ENCODE peak calls at places on chromosomes 4 and X, in nine cellular contexts. J, U, Q, S, N, H, M, O and D are unnamed samples.

GRCh38 chrX:44042731-44043130 is 69.5 kb upstream of the NDP start:
- DNase-seq in J (no peak), U (no peak), Q (no peak), S (peak; percentile 8), N (peak; percentile 31), H (no peak), M (no peak), O (no peak), D (no peak)

GRCh38 chr4:138681000-138681604 is 334.5 kb upstream of the NOCT start:
- DNase-seq in J (peak; percentile 74), U (peak; percentile 74), Q (peak; percentile 48), S (peak; percentile 92), N (peak; percentile 85), H (peak; percentile 78), M (peak; percentile 89), O (peak; percentile 68), D (peak; percentile 50)

GRCh38 chr4:74423101-74423500 is 21.8 kb upstream of the AREG start:
- DNase-seq in J (no peak), U (peak; percentile 59), Q (peak; percentile 87), S (peak; percentile 57), N (peak; percentile 87), H (no peak), M (no peak), O (no peak), D (no peak)

GRCh38 chrX:39150210-39150609 is 349.0 kb downstream of the MID1IP1 start:
- DNase-seq in J (no peak), U (no peak), Q (no peak), S (no peak), N (no peak), H (no peak), M (no peak), O (no peak), D (no peak)

GRCh38 chr4:151866266-151866918 is 105.6 kb upstream of the GATB start:
- DNase-seq in J (no peak), U (no peak), Q (no peak), S (peak; percentile 49), N (no peak), H (no peak), M (no peak), O (no peak), D (no peak)

GRCh38 chr4:132001542-132001941 is 1147.6 kb upstream of the PCDH10 start:
- DNase-seq in J (no peak), U (peak; percentile 73), Q (peak; percentile 86), S (peak; percentile 51), N (peak; percentile 11), H (no peak), M (no peak), O (no peak), D (no peak)

GRCh38 chr4:112214397-112215264 is 17.0 kb upstream of the AP1AR start:
- DNase-seq in J (no peak), U (peak; percentile 42), Q (peak; percentile 36), S (peak; percentile 55), N (peak; percentile 55), H (no peak), M (no peak), O (no peak), D (no peak)

GRCh38 chr4:151331276-151332042 is 6.1 kb upstream of the SH3D19 start:
- DNase-seq in J (no peak), U (peak; percentile 45), Q (peak; percentile 82), S (peak; percentile 35), N (no peak), H (no peak), M (no peak), O (no peak), D (no peak)

GRCh38 chr4:4323705-4324534 is 33.9 kb downstream of the ZBTB49 start:
- DNase-seq in J (no peak), U (no peak), Q (no peak), S (peak; percentile 34), N (no peak), H (peak; percentile 38), M (no peak), O (no peak), D (no peak)

GRCh38 chr4:2935762-2936743 is 27.2 kb downstream of the NOP14 start:
- DNase-seq in J (peak; percentile 88), U (peak; percentile 22), Q (peak; percentile 95), S (peak; percentile 25), N (no peak), H (no peak), M (peak; percentile 35), O (peak; percentile 18), D (peak; percentile 47)

DNA sequence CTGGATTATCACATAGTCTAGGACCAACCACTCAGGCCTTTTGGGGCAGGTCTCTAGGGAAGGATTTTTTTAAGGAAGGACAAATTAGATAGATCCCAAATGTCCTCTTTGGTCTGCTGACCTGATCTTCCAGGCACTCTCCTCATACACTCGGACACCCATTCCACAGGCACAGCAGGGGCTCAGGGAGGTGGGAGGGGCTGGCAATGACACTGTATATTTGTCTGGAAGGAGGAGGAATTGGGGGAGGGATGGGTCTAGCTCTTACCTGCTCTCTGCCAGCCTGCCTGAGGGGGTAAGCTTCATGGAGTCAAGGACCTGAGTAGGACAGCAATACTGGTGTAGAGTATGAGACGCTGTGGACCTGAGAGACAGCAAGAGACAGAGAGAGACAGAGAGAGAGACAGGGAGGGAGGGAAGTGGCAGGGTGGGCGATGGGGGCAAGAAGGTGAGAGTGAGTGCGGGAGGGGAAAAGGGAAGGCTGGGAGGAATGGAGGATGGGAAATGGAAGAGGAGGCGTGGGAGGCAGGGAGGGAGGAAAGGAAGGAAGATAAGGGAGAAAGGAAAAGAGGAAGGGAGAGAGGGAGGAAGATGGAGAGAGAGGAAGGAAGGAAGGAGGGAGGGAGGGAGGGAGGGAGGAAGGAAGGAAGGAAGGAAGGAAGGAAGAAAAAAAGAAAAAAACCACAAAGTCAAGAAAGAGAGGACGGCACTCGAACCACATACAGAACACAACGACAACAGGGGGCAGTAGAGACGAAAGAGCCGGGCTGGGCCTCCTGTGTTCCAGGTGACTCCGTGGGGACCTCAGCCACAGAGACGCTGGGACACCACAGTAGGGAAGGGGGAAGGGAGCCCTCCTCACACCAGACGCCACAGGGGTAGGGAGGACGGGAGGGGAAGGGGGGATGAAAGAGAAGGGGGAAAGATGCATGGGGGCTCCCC is 1.8 kb downstream of the IQSEC2 start:
- DNase-seq in J (no peak), U (no peak), Q (no peak), S (no peak), N (no peak), H (no peak), M (no peak), O (no peak), D (no peak)
- TF ChIP-seq CTCF in J (no peak), U (peak; percentile 19), Q (peak; percentile 11), S (no peak), N (no peak), H (no peak), M (no peak), O (no peak), D (no peak)

DNA sequence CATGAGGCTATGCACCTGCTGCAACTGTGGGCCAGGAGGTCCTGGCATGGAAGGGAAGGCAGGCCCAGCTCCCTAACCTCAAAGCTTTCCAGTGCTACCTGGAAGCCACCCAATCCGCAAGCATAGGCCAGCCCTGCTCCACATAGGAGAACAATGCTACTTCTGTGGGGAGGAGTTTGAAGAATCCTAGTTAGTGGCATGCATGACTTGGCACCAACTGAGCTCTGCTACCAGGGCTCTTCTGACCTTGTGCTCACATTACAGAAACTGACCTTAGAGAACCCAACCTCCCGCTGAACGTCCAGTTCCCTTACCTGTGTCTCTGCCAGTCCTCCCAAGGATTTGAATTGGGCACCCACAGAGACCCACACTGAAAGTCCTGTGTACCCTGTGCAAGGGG is 58.8 kb downstream of the USP46 start:
- DNase-seq in J (no peak), U (no peak), Q (no peak), S (no peak), N (no peak), H (no peak), M (no peak), O (no peak), D (no peak)
- TF ChIP-seq CTCF in J (no peak), U (no peak), Q (no peak), S (no peak), N (no peak), H (no peak), M (no peak), O (no peak), D (no peak)

DNA sequence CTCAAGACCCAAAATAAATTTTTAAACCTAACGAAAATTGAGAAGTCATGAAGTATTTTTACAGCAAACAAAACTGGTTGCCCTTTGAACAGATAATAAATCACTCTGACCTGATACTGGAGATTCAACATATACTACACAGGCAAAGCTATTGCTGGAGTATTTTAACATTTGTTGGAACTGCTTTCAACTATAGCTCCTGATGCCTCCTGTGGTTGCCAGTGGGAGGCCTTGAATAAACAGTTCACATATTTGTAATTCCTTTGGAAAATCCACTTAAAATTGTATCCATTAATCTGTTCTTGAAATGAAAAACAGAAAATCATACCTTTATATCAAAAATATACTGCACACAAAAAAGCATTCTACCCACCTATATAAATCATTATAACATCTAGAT is 605.1 kb downstream of the KCTD8 start:
- DNase-seq in J (no peak), U (peak; percentile 20), Q (no peak), S (no peak), N (no peak), H (no peak), M (no peak), O (no peak), D (no peak)
- TF ChIP-seq CTCF in J (no peak), U (peak; percentile 26), Q (no peak), S (no peak), N (no peak), H (no peak), M (no peak), O (no peak), D (no peak)

GRCh38 chr4:158189409-158189808 is 16.6 kb upstream of the GASK1B start:
- DNase-seq in J (no peak), U (no peak), Q (no peak), S (no peak), N (no peak), H (no peak), M (no peak), O (no peak), D (no peak)

GRCh38 chr4:158192439-158193158 is 17.7 kb upstream of the TMEM144 start:
- DNase-seq in J (no peak), U (no peak), Q (no peak), S (no peak), N (no peak), H (no peak), M (no peak), O (no peak), D (no peak)

GRCh38 chr4:158190736-158191135 is 17.9 kb upstream of the GASK1B start:
- DNase-seq in J (no peak), U (no peak), Q (no peak), S (no peak), N (no peak), H (no peak), M (no peak), O (no peak), D (no peak)

GRCh38 chr4:158195297-158195696 is 15.0 kb upstream of the TMEM144 start:
- DNase-seq in J (no peak), U (no peak), Q (no peak), S (no peak), N (no peak), H (no peak), M (no peak), O (no peak), D (no peak)

DNA sequence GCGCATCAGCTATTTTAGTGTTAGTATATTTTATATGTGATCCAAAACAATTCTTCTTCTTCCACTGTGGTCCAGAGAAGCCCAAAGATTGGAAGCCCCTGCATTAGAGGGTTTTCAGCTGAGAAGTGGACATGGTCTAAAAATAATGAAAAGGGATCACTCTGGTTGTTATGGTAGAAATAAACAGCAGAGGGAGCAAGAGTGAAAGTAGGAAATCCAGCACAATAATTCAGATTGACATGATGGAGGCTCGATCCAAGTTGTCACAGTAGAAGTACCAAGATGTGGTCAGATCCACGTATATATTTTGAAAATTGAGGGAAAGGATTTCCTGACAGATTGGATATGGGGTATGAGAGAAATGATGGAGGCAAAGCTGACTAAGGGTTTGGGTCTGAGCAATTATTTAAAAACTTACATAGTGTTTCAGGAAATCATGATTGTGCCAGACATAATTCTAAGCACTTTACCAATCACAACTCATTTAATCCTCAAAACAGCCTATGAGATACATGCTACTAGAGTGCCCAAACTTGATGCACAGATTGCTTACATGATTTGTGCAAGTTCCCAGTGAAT is 17.0 kb upstream of the TMEM144 start:
- DNase-seq in J (no peak), U (peak; percentile 35), Q (peak; percentile 52), S (peak; percentile 32), N (peak; percentile 45), H (no peak), M (no peak), O (no peak), D (no peak)
- TF ChIP-seq CTCF in J (peak; percentile 16), U (peak; percentile 63), Q (peak; percentile 47), S (peak; percentile 57), N (peak; percentile 45), H (peak; percentile 51), M (peak; percentile 26), O (peak; percentile 49), D (peak; percentile 32)